ENCODE peak calls at places on chromosomes 13 and 19, in five cellular contexts. B, W, N, Y and C are unnamed samples.

GRCh38 chr13:44653261-44653660 is 77.1 kb upstream of the TSC22D1 start:
- DNase-seq in B (peak; percentile 50), W (no peak), N (no peak), Y (no peak), C (no peak)

GRCh38 chr13:77139311-77139710 is 112.4 kb upstream of the FBXL3 start:
- DNase-seq in B (no peak), W (no peak), N (no peak), Y (no peak), C (no peak)

GRCh38 chr19:13887039-13887438 is 10.1 kb downstream of the NANOS3 start:
- DNase-seq in B (no peak), W (no peak), N (no peak), Y (no peak), C (no peak)

GRCh38 chr13:91572944-91573535 is 174.6 kb downstream of the GPC5 start:
- DNase-seq in B (no peak), W (no peak), N (no peak), Y (no peak), C (no peak)

GRCh38 chr13:80903911-80904310 is 563.0 kb upstream of the SPRY2 start:
- DNase-seq in B (peak; percentile 12), W (no peak), N (no peak), Y (no peak), C (no peak)

GRCh38 chr13:72990883-72991282 is 67.9 kb upstream of the KLF5 start:
- DNase-seq in B (no peak), W (no peak), N (no peak), Y (no peak), C (no peak)

GRCh38 chr13:98998831-98999634 is 21.2 kb upstream of the DOCK9 start:
- DNase-seq in B (peak; percentile 67), W (no peak), N (no peak), Y (no peak), C (no peak)

GRCh38 chr13:98595134-98595533 is 18.2 kb upstream of the STK24 start:
- DNase-seq in B (no peak), W (no peak), N (no peak), Y (no peak), C (no peak)

GRCh38 chr19:51689751-51690358 is 3.3 kb upstream of the SPACA6 start:
- DNase-seq in B (no peak), W (peak; percentile 46), N (peak; percentile 46), Y (peak; percentile 71), C (peak; percentile 89)

GRCh38 chr13:76636881-76637280 is 249.3 kb downstream of the KCTD12 start:
- DNase-seq in B (no peak), W (no peak), N (no peak), Y (no peak), C (no peak)

GRCh38 chr13:45538382-45538781 is 73.6 kb downstream of the COG3 start:
- DNase-seq in B (no peak), W (no peak), N (no peak), Y (no peak), C (no peak)

GRCh38 chr13:78657699-78658629 is 991 bp downstream of the OBI1 start:
- DNase-seq in B (peak; percentile 33), W (no peak), N (no peak), Y (peak; percentile 76), C (no peak)

GRCh38 chr13:65638572-65639168 is 1591.5 kb downstream of the PCDH9 start:
- DNase-seq in B (peak; percentile 65), W (no peak), N (no peak), Y (peak; percentile 46), C (no peak)

GRCh38 chr19:1360818-1361461 is 22.8 kb upstream of the NDUFS7 start:
- DNase-seq in B (peak; percentile 90), W (peak; percentile 62), N (no peak), Y (peak; percentile 53), C (no peak)